ENCODE peak calls at places on chromosome 17, in five cellular contexts. Q is AG09309, C is heart right ventricle, E is ovary, T is kidney tubule cell. Z is an unnamed sample.

GRCh38 chr17:50686494-50687199 is 21.1 kb downstream of the ANKRD40 start:
- DNase-seq in Q (peak), C (peak), E (peak), T (peak), Z (peak)

GRCh38 chr17:72358465-72358864 is 237.6 kb downstream of the SOX9 start:
- DNase-seq in Q (no peak), C (no peak), E (no peak), T (peak), Z (peak)

GRCh38 chr17:81165246-81166032 is at the start of gene PVALEF:
- DNase-seq in Q (no peak), C (no peak), E (no peak), T (no peak), Z (peak)

GRCh38 chr17:68190495-68190894 is 57.3 kb upstream of the AMZ2 start:
- DNase-seq in Q (no peak), C (no peak), E (no peak), T (no peak), Z (no peak)

GRCh38 chr17:12625092-12625491 is 40.6 kb upstream of the MYOCD start:
- DNase-seq in Q (no peak), C (no peak), E (no peak), T (no peak), Z (no peak)

GRCh38 chr17:4622375-4622774 is 19.1 kb downstream of the ALOX15 start:
- DNase-seq in Q (no peak), C (no peak), E (no peak), T (no peak), Z (no peak)

GRCh38 chr17:48003686-48004120 is 32.8 kb downstream of the CDK5RAP3 start:
- DNase-seq in Q (no peak), C (no peak), E (no peak), T (no peak), Z (no peak)

GRCh38 chr17:19533718-19534561 is at the start of gene SLC47A1:
- DNase-seq in Q (no peak), C (no peak), E (no peak), T (peak), Z (peak)

GRCh38 chr17:3022197-3022596 is 41.2 kb downstream of the OR1D5 start:
- DNase-seq in Q (no peak), C (no peak), E (no peak), T (no peak), Z (no peak)

GRCh38 chr17:81558115-81558468 is 5.9 kb upstream of the FAAP100 start:
- DNase-seq in Q (no peak), C (no peak), E (no peak), T (no peak), Z (no peak)

GRCh38 chr17:48031966-48032365 is 5.6 kb downstream of the COPZ2 start:
- DNase-seq in Q (no peak), C (no peak), E (no peak), T (no peak), Z (no peak)